ENCODE peak calls at places on chromosomes 1 and 21, in nine cellular contexts. S is stimulated activated CD8-positive, alpha-beta memory T cell treated with anti-CD3 and anti-CD28 coated beads, Interleukin-2, amount 100 ng/mL, for 48 hours; B is dermis blood vessel endothelial cell; V is AG08395; J is small intestine; E is GM06990; M is GM04503; L is KBM-7; U is skeletal muscle cell. F is an unnamed sample.

GRCh38 chr1:177307771-177308170 is 137.0 kb downstream of the BRINP2 start:
- DNase-seq in B (no peak), L (no peak), U (peak), V (peak), S (no peak), E (no peak), J (no peak), M (no peak), F (no peak)

GRCh38 chr1:176241385-176242015 is 34.4 kb upstream of the COP1 start:
- DNase-seq in S (no peak), V (peak), M (peak), B (peak), U (peak), E (no peak), J (no peak), L (no peak), F (peak)

GRCh38 chr1:98044766-98045165 is 123.9 kb upstream of the DPYD start:
- DNase-seq in U (no peak), M (no peak), J (no peak), S (no peak), E (no peak), V (no peak), L (no peak), B (peak), F (peak)

GRCh38 chr21:35448876-35449599 is 399.9 kb upstream of the RUNX1 start:
- DNase-seq in L (no peak), J (no peak), E (no peak), V (no peak), B (no peak), U (no peak), S (no peak), M (no peak), F (no peak)

GRCh38 chr1:156435551-156436318 is 64.8 kb downstream of the MEF2D start:
- DNase-seq in U (no peak), L (no peak), V (no peak), S (no peak), B (no peak), E (no peak), J (no peak), M (no peak), F (no peak)

GRCh38 chr1:3459940-3460652 is 5.6 kb downstream of the ARHGEF16 start:
- DNase-seq in B (no peak), S (no peak), L (no peak), M (no peak), E (no peak), J (peak), U (no peak), V (no peak), F (no peak)

GRCh38 chr1:101238681-101239094 is 1.9 kb downstream of the S1PR1 start:
- DNase-seq in S (peak), V (peak), M (peak), L (peak), J (peak), U (peak), E (peak), B (peak), F (peak)

GRCh38 chr1:17696417-17697301 is 58.5 kb upstream of the ACTL8 start:
- DNase-seq in M (peak), B (peak), S (no peak), E (no peak), L (no peak), J (peak), U (peak), V (peak), F (peak)

GRCh38 chr1:210373878-210374599 is 45.3 kb downstream of the HHAT start:
- DNase-seq in M (peak), B (peak), J (peak), V (peak), U (peak), L (peak), S (peak), E (peak), F (peak)

GRCh38 chr1:204112876-204113730 is 38.7 kb downstream of the ETNK2 start:
- DNase-seq in J (no peak), V (no peak), B (no peak), S (no peak), E (no peak), M (no peak), U (no peak), L (no peak), F (no peak)

GRCh38 chr1:226404063-226404903 is 3.6 kb downstream of the PARP1 start:
- DNase-seq in M (peak), S (no peak), E (no peak), B (no peak), U (no peak), J (no peak), V (peak), L (no peak), F (no peak)

GRCh38 chr1:65437616-65438015 is 17.1 kb downstream of the LEPR start:
- DNase-seq in U (no peak), V (no peak), M (no peak), E (no peak), L (no peak), J (no peak), B (no peak), S (no peak), F (no peak)

GRCh38 chr1:200198247-200198646 is 170.7 kb downstream of the NR5A2 start:
- DNase-seq in E (no peak), L (no peak), B (no peak), M (no peak), S (no peak), V (no peak), J (no peak), U (no peak), F (no peak)

GRCh38 chr1:36166938-36167910 is 11.3 kb downstream of the MAP7D1 start:
- DNase-seq in B (no peak), E (no peak), V (peak), S (no peak), U (no peak), J (no peak), M (no peak), L (no peak), F (no peak)

GRCh38 chr21:17359781-17360180 is 153.1 kb upstream of the CXADR start:
- DNase-seq in E (no peak), V (no peak), U (no peak), M (no peak), S (no peak), B (no peak), J (no peak), L (peak), F (no peak)

GRCh38 chr1:16014509-16015482 is 3.0 kb downstream of the HSPB7 start:
- DNase-seq in U (no peak), B (no peak), J (no peak), M (no peak), L (peak), E (peak), S (no peak), V (no peak), F (no peak)

GRCh38 chr1:234579967-234580366 is 30.0 kb downstream of the IRF2BP2 start:
- DNase-seq in V (no peak), E (no peak), M (no peak), J (no peak), L (peak), U (no peak), S (no peak), B (peak), F (no peak)

GRCh38 chr1:50666849-50667248 is 243.6 kb upstream of the DMRTA2 start:
- DNase-seq in J (no peak), S (no peak), U (no peak), V (no peak), M (no peak), L (no peak), B (peak), E (no peak), F (peak)

GRCh38 chr21:16419188-16419874 is 689.5 kb downstream of the USP25 start:
- DNase-seq in B (peak), U (peak), L (no peak), V (peak), J (peak), S (no peak), E (no peak), M (no peak), F (peak)

GRCh38 chr1:22814176-22815042 is 103.8 kb downstream of the EPHB2 start:
- DNase-seq in B (no peak), E (no peak), U (peak), V (peak), L (no peak), M (peak), J (peak), S (no peak), F (no peak)

F was measured in GM23338.